ENCODE peak calls at places on chromosomes 1 and 21, in six cellular contexts. D is stimulated activated naive CD8-positive, alpha-beta T cell treated with anti-CD3 and anti-CD28 coated beads, Interleukin-15, Interleukin-2, amounts not matched to agents 100 U/mL and 50 U/mL, for 24 hours; C is stimulated activated CD4-positive, alpha-beta T cell treated with anti-CD3 and anti-CD28 coated beads, Interleukin-15, amount 100 ng/mL, for 48 hours; X is CD8-positive, alpha-beta T cell; J is endothelial cell; U is germinal center. V is an unnamed sample.

GRCh38 chr21:44730951-44731579 is 19.7 kb upstream of the TSPEAR start:
- DNase-seq in D (no peak), C (no peak), X (no peak), J (no peak), U (no peak), V (no peak)

GRCh38 chr1:215539803-215540575 is 27.1 kb upstream of the KCTD3 start:
- DNase-seq in D (no peak), C (no peak), X (no peak), J (no peak), U (no peak), V (no peak)

GRCh38 chr21:35120631-35121180 is 71.6 kb upstream of the RUNX1 start:
- DNase-seq in D (no peak), C (no peak), X (no peak), J (no peak), U (no peak), V (no peak)

GRCh38 chr1:11617314-11617713 is 36.9 kb downstream of the FBXO2 start:
- DNase-seq in D (no peak), C (no peak), X (no peak), J (no peak), U (no peak), V (no peak)

GRCh38 chr21:16534408-16535099 is 804.8 kb downstream of the USP25 start:
- DNase-seq in D (no peak), C (no peak), X (no peak), J (no peak), U (no peak), V (peak)

GRCh38 chr1:228363686-228364067 is 43.0 kb downstream of the TRIM11 start:
- DNase-seq in D (no peak), C (no peak), X (no peak), J (no peak), U (no peak), V (no peak)

GRCh38 chr21:34319585-34319984 is 44.2 kb upstream of the KCNE2 start:
- DNase-seq in D (no peak), C (no peak), X (no peak), J (no peak), U (no peak), V (no peak)

GRCh38 chr1:94707321-94708298 is 112.5 kb upstream of the SLC44A3 start:
- DNase-seq in D (no peak), C (no peak), X (no peak), J (no peak), U (no peak), V (no peak)

GRCh38 chr21:45297329-45297728 is 9.6 kb upstream of the POFUT2 start:
- DNase-seq in D (no peak), C (no peak), X (no peak), J (no peak), U (no peak), V (no peak)

GRCh38 chr1:221435510-221435909 is 306.4 kb downstream of the DUSP10 start:
- DNase-seq in D (no peak), C (no peak), X (no peak), J (no peak), U (peak), V (no peak)

GRCh38 chr1:47865881-47866535 is 131.2 kb downstream of the TRABD2B start:
- DNase-seq in D (no peak), C (no peak), X (no peak), J (no peak), U (no peak), V (no peak)